ENCODE peak calls at places on chromosomes 7 and 10, in six cellular contexts. L, Y, W, T, C and X are unnamed samples. For H3K36me3 and H3K27me3, the result is how much of the 10 kb centered on the place peaks cover.

GRCh38 chr10:4431114-4431862 is 394.7 kb upstream of the AKR1E2 start:
- DNase-seq in L (no peak), Y (no peak), W (no peak), T (no peak), C (no peak), X (no peak)

GRCh38 chr10:59362991-59363390 is 642 bp upstream of the FAM13C start:
- DNase-seq in L (peak), Y (no peak), W (peak), T (peak), C (peak), X (no peak)

GRCh38 chr7:148084138-148084537 is 506.4 kb upstream of the C7orf33 start:
- DNase-seq in L (peak), Y (peak), W (peak), T (no peak), C (no peak), X (no peak)

GRCh38 chr7:21566094-21566493 is 23.3 kb downstream of the DNAH11 start:
- DNase-seq in L (no peak), Y (no peak), W (no peak), T (no peak), C (no peak), X (no peak)

GRCh38 chr10:72379062-72379461 is 24.3 kb upstream of the DNAJB12 start:
- DNase-seq in L (no peak), Y (no peak), W (no peak), T (no peak), C (no peak), X (no peak)

GRCh38 chr7:66281678-66282593 is 76.8 kb downstream of the TPST1 start:
- DNase-seq in L (no peak), Y (peak), W (no peak), T (no peak), C (no peak), X (no peak)

GRCh38 chr7:92904292-92905131 is 68.1 kb upstream of the CDK6 start:
- DNase-seq in L (peak), Y (peak), W (peak), T (no peak), C (no peak), X (peak)

GRCh38 chr7:76997381-76998262 is 34.5 kb downstream of the SPDYE17 start:
- DNase-seq in L (no peak), Y (peak), W (peak), T (no peak), C (no peak), X (no peak)

GRCh38 chr10:118723467-118723866 is 31.3 kb downstream of the CACUL1 start:
- DNase-seq in L (no peak), Y (no peak), W (no peak), T (no peak), C (no peak), X (no peak)

GRCh38 chr7:81919494-81919893 is 149.6 kb upstream of the HGF start:
- DNase-seq in L (no peak), Y (no peak), W (no peak), T (no peak), C (no peak), X (no peak)

GRCh38 chr7:104207348-104207730 is 474 bp downstream of the ORC5 start:
- DNase-seq in L (no peak), Y (peak), W (no peak), T (no peak), C (no peak), X (peak)

GRCh38 chr10:30750971-30751677 is 121.6 kb upstream of the LYZL2 start:
- DNase-seq in L (no peak), Y (no peak), W (no peak), T (no peak), C (no peak), X (no peak)

GRCh38 chr7:22677680-22678079 is 49.3 kb upstream of the IL6 start:
- DNase-seq in L (no peak), Y (no peak), W (no peak), T (no peak), C (no peak), X (no peak)

GRCh38 chr10:5814110-5815107 is 1.2 kb upstream of the GDI2 start:
- DNase-seq in L (no peak), Y (no peak), W (no peak), T (no peak), C (no peak), X (no peak)

DNA sequence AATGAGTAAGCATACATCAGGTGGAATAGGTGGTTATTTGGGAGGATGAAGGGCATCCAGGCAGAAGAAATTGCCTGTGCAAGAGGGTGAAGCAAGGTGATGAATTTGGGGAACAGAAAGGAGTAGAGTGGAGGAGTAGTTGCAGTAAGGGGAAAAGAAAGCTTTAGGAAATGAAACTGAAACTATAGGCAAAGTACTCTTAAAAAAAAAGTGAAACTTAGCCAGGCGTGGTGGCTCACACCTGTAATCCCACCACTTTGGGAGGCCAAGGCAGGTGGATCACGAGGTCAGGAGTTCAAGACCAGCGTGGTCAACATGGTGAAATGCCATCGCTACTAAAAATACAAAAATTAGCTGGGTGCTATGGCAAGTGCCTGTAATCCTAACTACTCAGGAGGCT is 17.6 kb downstream of the NUP205 start:
- DNase-seq in L (no peak), Y (no peak), W (no peak), T (no peak), C (no peak), X (peak)
- H3K36me3 ChIP-seq in L (half or more), Y (half or more), W (half or more), T (half or more), C (half or more), X (under half)

GRCh38 chr10:35636942-35637341 is 5.2 kb downstream of the FZD8 start:
- DNase-seq in L (no peak), Y (no peak), W (no peak), T (no peak), C (no peak), X (no peak)

GRCh38 chr10:35639651-35640311 is 2.3 kb downstream of the FZD8 start:
- DNase-seq in L (peak), Y (no peak), W (peak), T (peak), C (peak), X (peak)

GRCh38 chr10:35639021-35639521 is 3.0 kb downstream of the FZD8 start:
- DNase-seq in L (no peak), Y (no peak), W (peak), T (no peak), C (no peak), X (no peak)

GRCh38 chr10:35637456-35637855 is 4.6 kb downstream of the FZD8 start:
- DNase-seq in L (no peak), Y (no peak), W (peak), T (no peak), C (no peak), X (no peak)

DNA sequence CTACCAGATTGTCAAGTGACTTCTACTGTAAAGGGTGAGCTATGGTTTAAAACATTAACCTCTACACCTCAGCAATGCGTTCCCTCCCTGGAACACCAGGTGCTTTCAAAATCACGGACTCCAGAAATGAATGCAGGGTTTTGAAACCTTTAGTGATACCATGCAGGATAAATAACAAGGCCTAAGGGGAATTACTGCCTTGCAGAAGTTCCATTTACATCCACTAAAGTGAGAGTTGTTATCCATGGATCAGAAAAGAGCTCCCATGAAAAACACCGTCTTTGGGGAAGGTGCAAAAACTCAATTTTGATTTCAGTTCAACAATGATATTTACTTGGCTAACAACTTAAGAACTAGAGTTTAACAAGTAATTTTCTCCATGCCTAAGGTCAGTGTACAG is 4.0 kb downstream of the FZD8 start:
- DNase-seq in L (no peak), Y (no peak), W (no peak), T (no peak), C (no peak), X (no peak)
- H3K27me3 ChIP-seq in L (under half), Y (under half), W (under half), T (under half), C (under half), X (under half)

DNA sequence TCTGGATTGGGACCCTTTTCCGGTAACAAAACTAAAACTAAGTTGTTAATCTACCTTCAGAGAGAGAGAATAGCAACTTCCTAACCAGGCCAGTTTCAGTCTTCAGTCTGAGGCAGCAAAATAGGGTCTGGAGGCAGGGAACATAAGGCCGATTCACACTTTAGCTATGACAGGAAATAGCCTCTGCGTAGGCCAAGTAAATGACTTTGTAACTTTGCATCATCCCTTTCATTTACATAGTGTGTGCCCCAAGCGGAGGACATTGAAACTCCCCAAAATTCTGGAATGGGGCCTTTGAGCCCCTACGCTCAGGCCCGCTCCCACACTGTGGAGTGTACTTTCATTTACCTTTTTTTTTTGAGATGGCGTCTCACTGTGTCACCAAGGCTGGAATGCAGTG is 1.7 kb upstream of the UPP1 start:
- DNase-seq in L (no peak), Y (no peak), W (peak), T (no peak), C (no peak), X (peak)
- TF ChIP-seq CTCF in L (no peak), Y (no peak), W (no peak), T (no peak), C (no peak), X (peak)

GRCh38 chr10:62054825-62055224 is 153.3 kb downstream of the ARID5B start:
- DNase-seq in L (no peak), Y (no peak), W (no peak), T (no peak), C (no peak), X (peak)
- H3K36me3 ChIP-seq in L (under half), Y (under half), W (under half), T (under half), C (under half), X (under half)

GRCh38 chr7:155231241-155231800 is 66.4 kb upstream of the INSIG1 start:
- DNase-seq in L (no peak), Y (no peak), W (no peak), T (no peak), C (no peak), X (no peak)
- H3K27me3 ChIP-seq in L (under half), Y (half or more), W (under half), T (under half), C (under half), X (under half)

GRCh38 chr7:100452513-100452912 is 11.5 kb downstream of the SPACDR start:
- DNase-seq in L (no peak), Y (no peak), W (no peak), T (no peak), C (no peak), X (no peak)

GRCh38 chr7:100457033-100457432 is 7.0 kb downstream of the SPACDR start:
- DNase-seq in L (no peak), Y (no peak), W (no peak), T (no peak), C (no peak), X (no peak)

GRCh38 chr7:100456561-100456957 is 7.5 kb downstream of the SPACDR start:
- DNase-seq in L (no peak), Y (no peak), W (peak), T (no peak), C (no peak), X (no peak)
- TF ChIP-seq CTCF in L (no peak), Y (peak), W (peak), T (no peak), C (no peak), X (no peak)

GRCh38 chr7:16684935-16685334 is 39.0 kb downstream of the BZW2 start:
- DNase-seq in L (no peak), Y (no peak), W (no peak), T (no peak), C (no peak), X (no peak)
- H3K36me3 ChIP-seq in L (half or more), Y (half or more), W (half or more), T (half or more), C (under half), X (under half)